ENCODE peak calls at places on chromosome 3, in five cellular contexts. One of them, this sample, is unnamed.
A peak's percentile ranks its signal among the peaks of the same experiment; 100 is the strongest.

GRCh38 chr3:128420289-128420688 is 46.4 kb downstream of the DNAJB8 start:
- DNase-seq in astrocyte of the cerebellum: no peak
- DNase-seq in fibroblast of pulmonary artery: no peak
- DNase-seq in GM06990: no peak
- DNase-seq in gastrocnemius medialis: no peak
- DNase-seq in this sample: no peak

GRCh38 chr3:13145826-13146642 is 72.8 kb upstream of the IQSEC1 start:
- DNase-seq in astrocyte of the cerebellum: no peak
- DNase-seq in fibroblast of pulmonary artery: no peak
- DNase-seq in GM06990: no peak
- DNase-seq in gastrocnemius medialis: no peak
- DNase-seq in this sample: no peak

GRCh38 chr3:23923786-23924185 is 6.9 kb downstream of the RPL15 start:
- DNase-seq in astrocyte of the cerebellum: peak; percentile 63
- DNase-seq in fibroblast of pulmonary artery: peak; percentile 86
- DNase-seq in GM06990: no peak
- DNase-seq in gastrocnemius medialis: no peak
- DNase-seq in this sample: peak; percentile 46

GRCh38 chr3:8673083-8673737 is 28.6 kb upstream of the SSUH2 start:
- DNase-seq in astrocyte of the cerebellum: no peak
- DNase-seq in fibroblast of pulmonary artery: no peak
- DNase-seq in GM06990: no peak
- DNase-seq in gastrocnemius medialis: no peak
- DNase-seq in this sample: no peak

GRCh38 chr3:5011555-5012256 is 32.5 kb downstream of the BHLHE40 start:
- DNase-seq in astrocyte of the cerebellum: no peak
- DNase-seq in fibroblast of pulmonary artery: no peak
- DNase-seq in GM06990: peak; percentile 89
- DNase-seq in gastrocnemius medialis: no peak
- DNase-seq in this sample: no peak

GRCh38 chr3:110178965-110179364 is 841.6 kb upstream of the DPPA4 start:
- DNase-seq in astrocyte of the cerebellum: no peak
- DNase-seq in fibroblast of pulmonary artery: peak; percentile 29
- DNase-seq in GM06990: no peak
- DNase-seq in gastrocnemius medialis: no peak
- DNase-seq in this sample: peak; percentile 41

GRCh38 chr3:120646771-120647449 is 35.1 kb downstream of the HGD start:
- DNase-seq in astrocyte of the cerebellum: no peak
- DNase-seq in fibroblast of pulmonary artery: peak; percentile 73
- DNase-seq in GM06990: no peak
- DNase-seq in gastrocnemius medialis: no peak
- DNase-seq in this sample: peak; percentile 78

GRCh38 chr3:100546020-100546744 is 53.8 kb downstream of the TMEM45A start:
- DNase-seq in astrocyte of the cerebellum: no peak
- DNase-seq in fibroblast of pulmonary artery: no peak
- DNase-seq in GM06990: no peak
- DNase-seq in gastrocnemius medialis: no peak
- DNase-seq in this sample: no peak

GRCh38 chr3:43883729-43884396 is 193.1 kb downstream of the ABHD5 start:
- DNase-seq in astrocyte of the cerebellum: no peak
- DNase-seq in fibroblast of pulmonary artery: no peak
- DNase-seq in GM06990: no peak
- DNase-seq in gastrocnemius medialis: no peak
- DNase-seq in this sample: no peak

GRCh38 chr3:30548605-30549004 is 57.8 kb upstream of the TGFBR2 start:
- DNase-seq in astrocyte of the cerebellum: no peak
- DNase-seq in fibroblast of pulmonary artery: no peak
- DNase-seq in GM06990: peak; percentile 58
- DNase-seq in gastrocnemius medialis: no peak
- DNase-seq in this sample: peak; percentile 42

GRCh38 chr3:13027154-13027553 is 46.1 kb downstream of the IQSEC1 start:
- DNase-seq in astrocyte of the cerebellum: no peak
- DNase-seq in fibroblast of pulmonary artery: no peak
- DNase-seq in GM06990: no peak
- DNase-seq in gastrocnemius medialis: no peak
- DNase-seq in this sample: no peak

GRCh38 chr3:122668930-122669730 is 11.5 kb upstream of the PARP14 start:
- DNase-seq in astrocyte of the cerebellum: peak; percentile 42
- DNase-seq in fibroblast of pulmonary artery: peak; percentile 28
- DNase-seq in GM06990: peak; percentile 50
- DNase-seq in gastrocnemius medialis: no peak
- DNase-seq in this sample: peak; percentile 17

GRCh38 chr3:172717493-172718088 is 6.7 kb upstream of the NCEH1 start:
- DNase-seq in astrocyte of the cerebellum: no peak
- DNase-seq in fibroblast of pulmonary artery: peak; percentile 27
- DNase-seq in GM06990: no peak
- DNase-seq in gastrocnemius medialis: no peak
- DNase-seq in this sample: peak; percentile 38

GRCh38 chr3:121995190-121996137 is 26.6 kb downstream of the ILDR1 start:
- DNase-seq in astrocyte of the cerebellum: peak; percentile 42
- DNase-seq in fibroblast of pulmonary artery: peak; percentile 55
- DNase-seq in GM06990: peak; percentile 60
- DNase-seq in gastrocnemius medialis: no peak
- DNase-seq in this sample: peak; percentile 76

DNA sequence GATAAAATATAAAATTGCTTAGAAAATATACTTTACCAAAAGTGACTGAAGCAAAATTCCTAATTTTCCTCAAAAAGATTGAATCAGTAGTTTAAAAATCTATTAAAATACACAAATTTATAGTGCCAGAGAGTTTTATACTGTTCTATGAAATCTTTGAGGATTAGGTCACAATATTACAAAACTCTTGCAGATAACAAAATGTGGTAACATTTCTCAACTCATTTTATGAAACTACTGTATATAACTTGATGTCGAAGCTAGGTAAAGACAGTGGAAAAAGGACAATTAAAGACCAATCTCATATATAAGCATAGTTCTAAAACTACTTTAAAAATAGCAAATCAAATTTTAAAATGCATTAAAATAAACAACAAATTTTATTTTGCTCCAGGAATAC is 15.9 kb downstream of the VEPH1 start:
- DNase-seq in astrocyte of the cerebellum: no peak
- DNase-seq in fibroblast of pulmonary artery: peak; percentile 69
- DNase-seq in GM06990: no peak
- DNase-seq in gastrocnemius medialis: no peak
- DNase-seq in this sample: peak; percentile 56
- H3K4me3 ChIP-seq in astrocyte of the cerebellum: no peak overlapping the region
- H3K4me3 ChIP-seq in fibroblast of pulmonary artery: no peak overlapping the region
- H3K4me3 ChIP-seq in GM06990: no peak overlapping the region
- H3K4me3 ChIP-seq in gastrocnemius medialis: no peak overlapping the region
- H3K4me3 ChIP-seq in this sample: no peak overlapping the region

GRCh38 chr3:188792788-188793187 is 379.0 kb upstream of the TPRG1 start:
- DNase-seq in astrocyte of the cerebellum: no peak
- DNase-seq in fibroblast of pulmonary artery: peak; percentile 38
- DNase-seq in GM06990: no peak
- DNase-seq in gastrocnemius medialis: no peak
- DNase-seq in this sample: peak; percentile 45
- TF ChIP-seq CTCF in astrocyte of the cerebellum: peak; percentile 47
- TF ChIP-seq CTCF in fibroblast of pulmonary artery: peak; percentile 36
- TF ChIP-seq CTCF in GM06990: no peak
- TF ChIP-seq CTCF in gastrocnemius medialis: no peak
- TF ChIP-seq CTCF in this sample: peak; percentile 41

GRCh38 chr3:111980716-111981456 is 2.1 kb downstream of the ABHD10 start:
- DNase-seq in astrocyte of the cerebellum: no peak
- DNase-seq in fibroblast of pulmonary artery: no peak
- DNase-seq in GM06990: no peak
- DNase-seq in gastrocnemius medialis: no peak
- DNase-seq in this sample: no peak
- H3K4me3 ChIP-seq in astrocyte of the cerebellum: no peak overlapping the region
- H3K4me3 ChIP-seq in fibroblast of pulmonary artery: no peak overlapping the region
- H3K4me3 ChIP-seq in GM06990: no peak overlapping the region
- H3K4me3 ChIP-seq in gastrocnemius medialis: no peak overlapping the region
- H3K4me3 ChIP-seq in this sample: no peak overlapping the region

GRCh38 chr3:64928683-64929082 is 240.9 kb upstream of the ADAMTS9 start:
- DNase-seq in astrocyte of the cerebellum: no peak
- DNase-seq in fibroblast of pulmonary artery: no peak
- DNase-seq in GM06990: no peak
- DNase-seq in gastrocnemius medialis: no peak
- DNase-seq in this sample: no peak
- TF ChIP-seq CTCF in astrocyte of the cerebellum: no peak
- TF ChIP-seq CTCF in fibroblast of pulmonary artery: no peak
- TF ChIP-seq CTCF in GM06990: no peak
- TF ChIP-seq CTCF in gastrocnemius medialis: no peak
- TF ChIP-seq CTCF in this sample: no peak